ENCODE peak calls at places on chromosomes 4 and X, in seven cellular contexts. H is suprapubic skin, I is tibial nerve, J is breast epithelium, Y is sigmoid colon, W is A549, B is vagina. N is an unnamed sample. For H3K4me1, the result is how much of the 10 kb centered on the place peaks cover.

GRCh38 chr4:173318648-173319211 is 15.4 kb downstream of the HMGB2 start:
- DNase-seq in I (no peak), H (no peak), Y (no peak), J (no peak), W (no peak), B (no peak), N (no peak)

GRCh38 chrX:10197597-10198210 is 40.9 kb downstream of the CLCN4 start:
- DNase-seq in I (no peak), Y (no peak), W (no peak), B (no peak), H (no peak), J (no peak), N (no peak)

GRCh38 chr4:123943976-123944375 is 547.4 kb downstream of the SPRY1 start:
- DNase-seq in W (no peak), Y (no peak), I (no peak), J (no peak), H (no peak), B (no peak), N (no peak)

GRCh38 chr4:10629394-10629793 is 55.2 kb downstream of the CLNK start:
- DNase-seq in Y (no peak), W (no peak), B (no peak), J (no peak), I (no peak), H (no peak), N (no peak)

GRCh38 chr4:183729430-183730328 is 70.6 kb downstream of the TRAPPC11 start:
- DNase-seq in I (no peak), B (no peak), W (no peak), Y (no peak), J (no peak), H (no peak), N (no peak)

GRCh38 chr4:46645092-46645491 is 255.2 kb upstream of the GABRA2 start:
- DNase-seq in Y (no peak), I (no peak), W (no peak), J (no peak), H (no peak), B (no peak), N (no peak)

GRCh38 chrX:136273986-136274385 is 22.8 kb upstream of the MAP7D3 start:
- DNase-seq in Y (no peak), J (no peak), W (no peak), H (no peak), I (no peak), B (no peak), N (no peak)

GRCh38 chrX:154444755-154445246 is 860 bp downstream of the FAM50A start:
- DNase-seq in H (no peak), W (no peak), Y (no peak), I (no peak), B (no peak), J (no peak), N (no peak)

GRCh38 chr4:151437505-151437904 is 28.5 kb downstream of the FHIP1A start:
- DNase-seq in W (no peak), B (no peak), H (no peak), I (no peak), Y (no peak), J (no peak), N (no peak)

GRCh38 chr4:123706961-123707360 is 310.4 kb downstream of the SPRY1 start:
- DNase-seq in J (no peak), B (no peak), H (no peak), W (no peak), Y (no peak), I (no peak), N (no peak)

DNA sequence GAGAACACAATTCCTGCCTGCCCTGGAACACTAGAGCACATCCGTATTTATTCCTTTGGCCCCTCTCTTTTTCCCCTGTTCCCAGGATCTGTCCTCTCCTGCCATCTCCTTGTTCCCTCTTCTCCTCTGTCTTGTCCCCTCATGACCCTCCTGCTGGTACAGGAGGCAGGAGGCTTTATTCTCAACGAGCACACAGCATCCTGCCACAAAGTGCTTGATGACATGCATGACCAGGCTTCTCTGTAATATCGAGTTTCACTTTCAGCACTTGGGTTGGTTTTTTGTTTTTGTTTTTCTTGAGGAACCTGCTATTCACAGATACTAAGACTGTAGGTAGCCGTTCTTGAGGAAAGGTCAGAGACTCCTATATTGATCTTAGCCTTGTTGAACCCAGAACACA is 35.3 kb downstream of the NALF2 start:
- DNase-seq in Y (no peak), I (no peak), B (no peak), W (no peak), H (no peak), J (no peak), N (no peak)
- H3K27ac ChIP-seq in Y (no peak), I (no peak), B (no peak), W (no peak), H (no peak), J (no peak), N (no peak)

DNA sequence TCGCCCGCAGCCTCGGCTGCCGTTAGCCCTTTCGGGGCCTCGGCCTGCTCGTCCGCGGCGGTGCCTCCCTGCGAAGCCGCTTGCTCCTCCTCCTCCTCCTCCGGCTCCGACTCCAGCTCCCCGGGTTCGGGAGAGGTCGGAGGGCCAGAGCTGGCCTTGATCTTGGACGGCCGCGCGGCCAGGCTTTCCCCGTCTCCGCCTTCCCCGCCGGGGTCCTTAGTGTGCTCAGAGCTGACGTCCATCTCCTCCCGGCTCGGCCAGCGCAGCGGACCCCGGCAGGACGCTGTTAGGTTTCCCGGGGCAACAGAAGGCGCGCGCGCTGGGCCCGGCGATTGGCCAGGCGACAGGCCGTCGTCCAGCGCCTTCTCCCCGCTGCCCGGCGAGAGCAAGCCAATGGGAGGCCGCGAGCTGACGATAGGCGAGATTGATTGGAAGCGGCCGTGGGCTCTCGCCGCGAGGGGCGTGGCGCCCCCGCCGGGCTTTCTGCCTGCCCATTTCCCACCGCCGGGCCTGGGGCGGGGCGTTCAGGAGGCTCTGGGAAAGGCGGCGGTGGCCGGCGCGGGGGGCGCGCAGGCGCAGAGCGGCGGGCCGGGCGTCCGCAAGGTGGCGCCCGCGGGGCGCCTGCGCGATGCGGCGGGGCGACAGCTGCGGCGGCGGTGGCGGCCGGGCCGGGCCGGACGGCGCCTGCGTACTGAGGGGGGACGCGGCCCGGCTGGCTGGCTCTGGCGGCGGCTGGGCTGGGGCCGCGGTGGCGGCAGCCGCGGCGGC is at the start of gene TADA2B:
- DNase-seq in B (no peak), I (peak), W (peak), H (peak), J (peak), Y (peak), N (peak)
- TF ChIP-seq POLR2A in B (no peak), I (peak), W (peak), H (no peak), J (no peak), Y (no peak), N (no peak)

GRCh38 chr4:142265946-142266345 is 580.2 kb downstream of the INPP4B start:
- DNase-seq in W (no peak), J (no peak), Y (no peak), B (no peak), H (no peak), I (no peak), N (no peak)
- H3K4me1 ChIP-seq in W (under half), J (under half), Y (under half), B (under half), H (under half), I (under half), N (under half)

DNA sequence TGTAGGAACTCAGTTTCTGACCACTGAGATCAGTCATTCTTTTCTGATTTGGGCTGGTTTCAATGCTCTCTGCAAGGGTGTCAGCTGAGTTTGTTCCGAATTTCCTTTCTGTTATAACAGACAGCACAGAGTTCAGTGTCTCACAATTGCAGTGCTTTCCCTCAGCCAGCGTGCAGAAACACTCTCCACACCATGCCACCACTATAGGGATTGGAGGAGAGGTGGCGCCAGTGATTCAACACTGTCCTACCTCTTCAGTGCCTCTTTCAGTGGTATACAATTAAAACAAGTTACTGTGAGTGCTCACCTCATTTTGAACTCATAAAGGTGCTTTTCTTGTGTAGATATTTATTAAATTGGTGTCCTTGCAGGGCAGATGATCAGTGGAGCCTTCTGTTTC is 413.2 kb upstream of the CXorf51B start:
- DNase-seq in W (no peak), Y (no peak), H (no peak), J (no peak), B (no peak), I (no peak), N (no peak)
- H3K27ac ChIP-seq in W (no peak), Y (no peak), H (no peak), J (no peak), B (no peak), I (no peak), N (no peak)

N was measured in esophagus squamous epithelium.